ENCODE peak calls at places on chromosomes 16 and 17, in four cellular contexts. L is pons, G is cardiac fibroblast, P is NCI-H460. V is an unnamed sample.

GRCh38 chr17:2792541-2793169 is 3.6 kb upstream of the RAP1GAP2 start:
- DNase-seq in L (no peak), G (no peak), P (no peak), V (no peak)

GRCh38 chr16:67530013-67530939 is 1.6 kb downstream of the RIPOR1 start:
- DNase-seq in L (peak), G (peak), P (no peak), V (peak)

GRCh38 chr16:50297301-50298074 is 31.1 kb downstream of the ADCY7 start:
- DNase-seq in L (no peak), G (no peak), P (no peak), V (no peak)

GRCh38 chr17:82110298-82110697 is 12.3 kb upstream of the FASN start:
- DNase-seq in L (no peak), G (no peak), P (no peak), V (no peak)

GRCh38 chr17:37273419-37274051 is 102.2 kb upstream of the C17orf78 start:
- DNase-seq in L (no peak), G (peak), P (no peak), V (peak)

GRCh38 chr17:73318861-73319260 is 7.1 kb upstream of the CDC42EP4 start:
- DNase-seq in L (no peak), G (no peak), P (no peak), V (no peak)

GRCh38 chr17:58320163-58320558 is 8.4 kb downstream of the TSPOAP1 start:
- DNase-seq in L (no peak), G (no peak), P (no peak), V (no peak)

GRCh38 chr16:81765111-81765919 is 13.8 kb upstream of the PLCG2 start:
- DNase-seq in L (no peak), G (no peak), P (no peak), V (no peak)

GRCh38 chr17:32553168-32553567 is 66.4 kb downstream of the CDK5R1 start:
- DNase-seq in L (no peak), G (no peak), P (no peak), V (no peak)

GRCh38 chr17:30164531-30164930 is 47.9 kb downstream of the NSRP1 start:
- DNase-seq in L (no peak), G (no peak), P (no peak), V (no peak)

GRCh38 chr17:45871718-45872117 is 22.6 kb upstream of the MAPT start:
- DNase-seq in L (no peak), G (no peak), P (no peak), V (no peak)

GRCh38 chr17:34579017-34579946 is at the start of gene TMEM132E:
- DNase-seq in L (peak), G (peak), P (no peak), V (peak)

GRCh38 chr16:77197747-77198146 is 1.5 kb upstream of the SYCE1L start:
- DNase-seq in L (no peak), G (no peak), P (no peak), V (no peak)

GRCh38 chr16:24070851-24071250 is 185.3 kb upstream of the CACNG3 start:
- DNase-seq in L (peak), G (peak), P (peak), V (peak)

GRCh38 chr16:31874354-31875111 is 926 bp downstream of the ZNF267 start:
- DNase-seq in L (peak), G (peak), P (peak), V (peak)

V was measured in GM03348.